ENCODE peak calls at places on chromosome 13, in four cellular contexts. N, H, R and M are unnamed samples.

GRCh38 chr13:99280166-99280565 is 22.0 kb upstream of the GPR18 start:
- DNase-seq in R (no peak), N (no peak), H (no peak), M (no peak)

GRCh38 chr13:106795847-106796246 is 227.9 kb upstream of the ARGLU1 start:
- DNase-seq in H (no peak), R (no peak), N (no peak), M (peak; percentile 38)

GRCh38 chr13:40191186-40191980 is 475.1 kb downstream of the FOXO1 start:
- DNase-seq in R (no peak), H (no peak), N (no peak), M (no peak)

GRCh38 chr13:35475960-35476943 is at the start of gene MAB21L1:
- DNase-seq in H (no peak), N (peak; percentile 19), R (peak; percentile 59), M (no peak)

GRCh38 chr13:31982124-31982523 is 49.5 kb upstream of the FRY start:
- DNase-seq in N (no peak), R (no peak), H (no peak), M (no peak)

GRCh38 chr13:77544365-77544764 is 8.9 kb downstream of the SCEL start:
- DNase-seq in N (no peak), R (no peak), H (no peak), M (no peak)

GRCh38 chr13:113639661-113640262 is 18.2 kb downstream of the ATP4B start:
- DNase-seq in H (no peak), N (no peak), R (no peak), M (no peak)

GRCh38 chr13:92164822-92165221 is 766.4 kb downstream of the GPC5 start:
- DNase-seq in N (no peak), R (peak; percentile 32), H (no peak), M (peak; percentile 42)

GRCh38 chr13:46179576-46180368 is 2.2 kb downstream of the LCP1 start:
- DNase-seq in R (no peak), N (no peak), H (no peak), M (no peak)

GRCh38 chr13:102729560-102730275 is 34.9 kb upstream of the METTL21C start:
- DNase-seq in H (no peak), N (peak; percentile 78), R (no peak), M (no peak)

GRCh38 chr13:113354831-113355610 is 8.9 kb downstream of the GRTP1 start:
- DNase-seq in N (no peak), H (no peak), R (no peak), M (peak; percentile 26)

GRCh38 chr13:74667656-74668055 is 533.5 kb upstream of the KLF12 start:
- DNase-seq in R (no peak), N (no peak), H (no peak), M (no peak)

GRCh38 chr13:98565726-98566577 is 11.0 kb downstream of the STK24 start:
- DNase-seq in N (no peak), R (no peak), H (no peak), M (no peak)

GRCh38 chr13:40682449-40683240 is 16.2 kb upstream of the FOXO1 start:
- DNase-seq in N (peak; percentile 35), H (no peak), R (peak; percentile 32), M (no peak)

DNA sequence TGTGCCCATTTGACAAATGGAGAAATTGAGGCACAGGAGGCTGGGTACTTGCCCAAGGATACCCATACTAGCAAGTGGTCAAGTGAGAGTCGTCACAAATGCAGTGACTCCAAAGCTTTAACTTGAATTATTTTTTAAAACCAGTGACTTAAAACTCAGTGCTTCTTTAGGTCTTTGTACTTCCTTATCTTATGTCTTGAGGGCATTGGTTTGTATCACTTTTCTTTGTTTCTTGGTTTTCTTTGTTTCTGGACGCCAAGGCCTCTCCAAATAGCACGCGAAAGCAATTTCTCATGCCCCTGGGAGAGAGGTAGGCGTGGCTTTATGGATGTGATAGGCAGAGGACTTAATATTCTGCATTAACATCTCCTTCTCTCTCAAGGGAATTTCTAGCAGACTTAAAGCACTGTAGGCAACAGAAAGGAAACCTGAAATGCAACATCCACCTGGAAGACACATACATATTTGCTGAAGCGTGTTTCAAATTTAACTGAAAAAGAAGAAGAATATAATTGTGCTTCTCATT is 20.6 kb downstream of the UBE2L5 start:
- DNase-seq in H (no peak), N (no peak), R (no peak), M (no peak)
- H4K5ac ChIP-seq in H (no peak overlapping the region), N (no peak overlapping the region), R (no peak overlapping the region), M (no peak overlapping the region)

DNA sequence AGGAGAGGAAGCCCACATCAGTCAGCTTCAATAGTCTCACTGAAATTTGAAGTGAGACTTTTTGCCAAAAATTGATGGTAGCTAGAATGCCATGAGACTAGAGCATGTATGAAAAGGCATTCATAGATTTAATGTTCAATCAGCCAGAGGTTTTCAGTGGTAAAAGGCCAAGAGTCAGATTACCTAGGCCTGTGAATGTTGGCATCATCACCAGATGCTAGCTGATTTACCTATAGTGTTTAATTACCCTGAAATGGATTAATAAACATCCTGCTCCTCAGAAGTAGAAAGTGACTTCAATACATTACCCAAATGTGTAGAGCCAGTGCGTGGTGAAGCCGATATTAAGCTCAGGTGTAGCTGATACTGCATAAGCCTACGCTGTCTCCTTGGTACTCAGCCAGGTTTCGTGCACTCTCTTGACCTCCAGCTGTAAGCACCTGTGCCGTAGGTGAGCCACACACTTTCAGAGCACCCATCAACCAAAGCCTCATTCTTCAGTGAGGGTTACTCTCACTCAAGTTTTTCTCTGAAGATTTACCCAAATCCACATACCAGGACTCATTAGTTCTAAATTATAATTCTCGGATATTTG is 1140.3 kb upstream of the SLC10A2 start:
- DNase-seq in R (no peak), H (no peak), N (no peak), M (no peak)
- H3K23ac ChIP-seq in R (no peak overlapping the region), H (no peak overlapping the region), N (no peak overlapping the region), M (no peak overlapping the region)

GRCh38 chr13:25761041-25761440 is 290.8 kb downstream of the SHISA2 start:
- DNase-seq in R (no peak), H (no peak), N (no peak), M (no peak)
- H4K5ac ChIP-seq in R (no peak overlapping the region), H (no peak overlapping the region), N (no peak overlapping the region), M (no peak overlapping the region)

GRCh38 chr13:44350775-44351504 is 22.7 kb upstream of the SERP2 start:
- DNase-seq in N (no peak), R (peak; percentile 64), H (no peak), M (no peak)
- H3K23ac ChIP-seq in N (no peak overlapping the region), R (no peak overlapping the region), H (no peak overlapping the region), M (no peak overlapping the region)

DNA sequence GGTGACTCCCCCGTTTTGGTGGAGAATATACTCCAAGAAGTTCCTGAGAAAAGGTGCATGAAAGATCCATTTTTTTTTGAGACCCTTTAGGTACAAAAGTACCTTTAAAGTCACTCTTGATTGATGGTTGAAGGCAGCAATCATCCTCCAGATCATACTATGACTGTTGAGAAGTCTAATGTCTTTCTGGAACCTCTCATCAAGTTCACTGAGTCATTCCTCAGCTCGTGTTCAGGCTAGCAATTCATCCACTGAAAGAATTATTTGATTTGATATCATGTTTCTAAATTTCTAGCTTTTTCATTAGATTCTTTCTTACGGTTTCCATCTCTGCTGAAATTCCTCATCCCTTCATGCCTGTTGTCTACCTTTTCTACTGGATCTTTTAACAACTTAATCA is 65.1 kb upstream of the GJB6 start:
- DNase-seq in R (no peak), H (no peak), N (no peak), M (no peak)
- H4K5ac ChIP-seq in R (no peak overlapping the region), H (no peak overlapping the region), N (no peak overlapping the region), M (no peak overlapping the region)

DNA sequence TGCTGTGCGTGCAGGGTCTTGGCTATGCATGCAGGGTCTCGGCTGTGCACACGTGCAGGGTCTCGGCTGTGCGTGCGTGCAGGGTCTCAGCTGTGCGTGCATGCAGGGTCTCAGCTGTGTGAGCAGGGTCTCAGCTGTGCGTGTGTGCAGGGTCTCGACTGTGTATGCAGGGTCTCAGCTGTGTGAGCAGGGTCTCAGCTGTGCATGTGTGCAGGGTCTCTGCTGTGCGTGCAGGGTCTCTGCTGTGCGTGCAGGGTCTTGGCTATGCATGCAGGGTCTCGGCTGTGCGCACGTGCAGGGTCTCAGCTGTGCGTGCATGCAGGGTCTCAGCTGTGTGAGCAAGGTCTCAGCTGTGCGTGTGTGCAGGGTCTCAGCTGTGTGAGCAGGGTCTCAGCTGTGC is 42.5 kb downstream of the RAB20 start:
- DNase-seq in H (no peak), N (no peak), R (no peak), M (no peak)
- H3K23ac ChIP-seq in H (no peak overlapping the region), N (no peak overlapping the region), R (no peak overlapping the region), M (no peak overlapping the region)